ENCODE peak calls at places on chromosomes 7 and 10, in seven cellular contexts. S, H, Y, V, I, A and E are unnamed samples.

GRCh38 chr10:28668363-28669226 is 8.7 kb upstream of the BAMBI start:
- DNase-seq in S (peak; percentile 9), H (no peak), Y (peak; percentile 35), V (peak; percentile 81), I (peak; percentile 20), A (peak; percentile 56), E (no peak)

GRCh38 chr10:126844406-126844805 is 60.8 kb upstream of the DOCK1 start:
- DNase-seq in S (no peak), H (no peak), Y (no peak), V (no peak), I (no peak), A (no peak), E (peak; percentile 39)

GRCh38 chr7:3232228-3232627 is 68.8 kb upstream of the SDK1 start:
- DNase-seq in S (no peak), H (no peak), Y (no peak), V (no peak), I (peak; percentile 57), A (no peak), E (no peak)

GRCh38 chr7:128257458-128257857 is 16.4 kb downstream of the LEP start:
- DNase-seq in S (no peak), H (no peak), Y (no peak), V (no peak), I (no peak), A (no peak), E (no peak)

GRCh38 chr7:123012435-123012834 is 16.9 kb upstream of the TAS2R16 start:
- DNase-seq in S (no peak), H (no peak), Y (no peak), V (no peak), I (no peak), A (no peak), E (no peak)

GRCh38 chr7:141071260-141071854 is 2.5 kb upstream of the TMEM178B start:
- DNase-seq in S (peak; percentile 39), H (no peak), Y (peak; percentile 34), V (peak; percentile 48), I (peak; percentile 49), A (no peak), E (no peak)

GRCh38 chr7:913736-914520 is 37.6 kb downstream of the GET4 start:
- DNase-seq in S (peak; percentile 45), H (no peak), Y (peak; percentile 71), V (no peak), I (no peak), A (peak; percentile 96), E (no peak)

GRCh38 chr7:840001-840600 is 7.8 kb downstream of the SUN1 start:
- DNase-seq in S (no peak), H (no peak), Y (no peak), V (peak; percentile 32), I (no peak), A (no peak), E (no peak)

GRCh38 chr7:112573302-112574039 is 92.7 kb downstream of the LSMEM1 start:
- DNase-seq in S (no peak), H (no peak), Y (no peak), V (no peak), I (no peak), A (peak; percentile 54), E (peak; percentile 22)

GRCh38 chr7:4683884-4684565 is 1.9 kb downstream of the FOXK1 start:
- DNase-seq in S (peak; percentile 30), H (no peak), Y (peak; percentile 82), V (peak; percentile 71), I (peak; percentile 76), A (peak; percentile 72), E (peak; percentile 78)

GRCh38 chr7:70387197-70387596 is 744.7 kb upstream of the GALNT17 start:
- DNase-seq in S (no peak), H (no peak), Y (no peak), V (no peak), I (no peak), A (no peak), E (no peak)

GRCh38 chr10:78196964-78197363 is 163.3 kb downstream of the RPS24 start:
- DNase-seq in S (no peak), H (peak; percentile 59), Y (peak; percentile 77), V (no peak), I (peak; percentile 78), A (no peak), E (peak; percentile 73)

GRCh38 chr7:157566631-157567006 is 229.8 kb downstream of the DNAJB6 start:
- DNase-seq in S (no peak), H (no peak), Y (no peak), V (no peak), I (no peak), A (no peak), E (no peak)

GRCh38 chr10:100769481-100769880 is 24.1 kb downstream of the PAX2 start:
- DNase-seq in S (no peak), H (no peak), Y (no peak), V (no peak), I (no peak), A (no peak), E (no peak)

GRCh38 chr10:128943111-128943510 is 523.9 kb upstream of the MGMT start:
- DNase-seq in S (no peak), H (no peak), Y (no peak), V (no peak), I (no peak), A (no peak), E (no peak)

GRCh38 chr10:19853839-19854238 is 37.6 kb downstream of the PLXDC2 start:
- DNase-seq in S (no peak), H (no peak), Y (no peak), V (no peak), I (no peak), A (no peak), E (no peak)

GRCh38 chr7:101547916-101548599 is 81.0 kb downstream of the MYL10 start:
- DNase-seq in S (no peak), H (no peak), Y (no peak), V (peak; percentile 13), I (no peak), A (no peak), E (no peak)

GRCh38 chr7:41816111-41816510 is 113.2 kb upstream of the INHBA start:
- DNase-seq in S (no peak), H (no peak), Y (no peak), V (no peak), I (no peak), A (no peak), E (no peak)

GRCh38 chr10:80204193-80204714 is 1.1 kb downstream of the ANXA11 start:
- DNase-seq in S (no peak), H (no peak), Y (peak; percentile 76), V (no peak), I (no peak), A (peak; percentile 77), E (no peak)

GRCh38 chr10:70912556-70912955 is 24.2 kb upstream of the PCBD1 start:
- DNase-seq in S (no peak), H (no peak), Y (no peak), V (peak; percentile 4), I (no peak), A (no peak), E (no peak)

GRCh38 chr10:33134011-33134751 is 176.2 kb upstream of the ITGB1 start:
- DNase-seq in S (peak; percentile 51), H (no peak), Y (peak; percentile 93), V (no peak), I (peak; percentile 84), A (peak; percentile 78), E (peak; percentile 100)

DNA sequence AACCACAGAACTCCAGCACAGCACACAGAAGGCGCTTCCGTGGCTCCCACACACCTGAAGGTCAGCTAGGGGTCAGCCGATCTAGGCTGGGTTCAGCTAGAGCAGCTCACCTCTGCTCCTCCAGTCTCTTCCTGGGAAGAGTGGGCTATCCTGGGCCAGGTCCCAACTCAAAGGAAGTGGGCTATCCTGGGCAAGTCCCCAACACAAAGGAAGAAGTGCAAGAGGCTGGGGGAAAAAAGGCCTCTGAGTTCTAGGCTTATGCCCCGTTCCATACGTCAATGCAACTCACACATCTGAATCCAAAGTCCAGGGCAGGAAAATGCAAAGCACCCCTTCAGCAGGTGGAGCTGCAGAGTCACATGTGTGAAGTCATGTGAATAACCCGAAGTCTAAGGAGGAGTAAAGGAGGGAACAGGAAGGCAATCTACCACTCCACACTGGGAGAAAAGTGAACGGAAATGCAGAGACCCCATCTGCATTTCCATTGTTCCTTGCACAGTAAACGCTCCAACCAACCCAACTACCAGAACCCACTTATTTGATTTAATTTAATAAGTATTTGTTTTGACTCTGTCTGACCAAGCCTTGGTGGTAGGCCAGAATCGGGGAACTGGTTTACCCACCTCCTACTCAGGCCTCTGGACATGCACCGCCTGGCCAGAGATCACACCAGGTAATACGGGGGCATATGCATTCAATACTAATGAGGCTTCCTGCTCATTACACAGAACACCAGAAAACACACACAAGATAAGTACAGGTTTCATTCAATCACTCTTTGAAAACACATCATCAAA is 95.5 kb upstream of the RNF32 start:
- DNase-seq in S (peak; percentile 74), H (no peak), Y (no peak), V (no peak), I (no peak), A (peak; percentile 70), E (no peak)
- TF ChIP-seq CTCF in S (no peak), H (no peak), Y (no peak), V (no peak), I (no peak), A (no peak), E (no peak)

GRCh38 chr10:1050555-1050954 is 1.6 kb upstream of the IDI1 start:
- DNase-seq in S (no peak), H (no peak), Y (peak; percentile 47), V (no peak), I (no peak), A (peak; percentile 70), E (no peak)
- TF ChIP-seq CTCF in S (no peak), H (no peak), Y (no peak), V (no peak), I (no peak), A (no peak), E (no peak)

DNA sequence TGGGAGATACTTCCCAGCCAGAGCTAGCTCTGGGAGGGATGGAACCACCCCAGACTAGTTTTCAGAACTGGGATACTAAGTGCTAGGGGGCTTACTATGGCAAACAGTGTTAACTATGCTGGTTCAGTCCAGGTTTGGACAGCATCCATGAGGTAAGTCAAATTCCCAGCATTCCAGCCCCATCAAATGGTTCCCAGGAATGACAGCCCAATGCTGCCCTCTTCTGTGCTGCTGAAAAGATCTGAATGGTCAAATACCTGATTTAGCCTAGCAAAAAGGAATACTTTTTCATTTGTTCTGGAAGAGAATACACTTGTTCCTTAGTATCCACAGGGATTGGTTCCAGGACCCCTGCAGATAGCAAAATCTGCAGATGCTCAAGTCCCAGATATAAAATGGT is 141.8 kb upstream of the CCDC6 start:
- DNase-seq in S (no peak), H (no peak), Y (peak; percentile 28), V (no peak), I (no peak), A (peak; percentile 46), E (no peak)
- TF ChIP-seq CTCF in S (peak; percentile 23), H (peak; percentile 30), Y (peak; percentile 33), V (no peak), I (peak; percentile 29), A (peak; percentile 25), E (peak; percentile 55)

GRCh38 chr7:151631968-151632749 is 112.5 kb upstream of the RHEB start:
- DNase-seq in S (peak; percentile 86), H (peak; percentile 21), Y (peak; percentile 57), V (peak; percentile 90), I (peak; percentile 69), A (peak; percentile 87), E (no peak)

GRCh38 chr7:151629873-151630272 is 110.2 kb upstream of the RHEB start:
- DNase-seq in S (no peak), H (no peak), Y (no peak), V (no peak), I (no peak), A (no peak), E (no peak)

GRCh38 chr7:151630349-151630748 is 110.7 kb upstream of the RHEB start:
- DNase-seq in S (no peak), H (no peak), Y (no peak), V (no peak), I (no peak), A (no peak), E (no peak)

GRCh38 chr7:151632750-151633515 is 113.2 kb upstream of the RHEB start:
- DNase-seq in S (peak; percentile 20), H (no peak), Y (no peak), V (peak; percentile 63), I (peak; percentile 35), A (peak; percentile 68), E (no peak)

GRCh38 chr7:151631149-151631967 is 111.7 kb upstream of the RHEB start:
- DNase-seq in S (peak; percentile 14), H (no peak), Y (peak; percentile 23), V (no peak), I (peak; percentile 39), A (peak; percentile 42), E (no peak)
- TF ChIP-seq CTCF in S (peak; percentile 7), H (peak; percentile 37), Y (no peak), V (no peak), I (peak; percentile 31), A (no peak), E (peak; percentile 20)